ENCODE peak calls at places on chromosomes 3 and 15, in eight cellular contexts. W is NCI-H1417; T is ACHN; D is NCI-H1694 treated with DMSO at 0.1 percent for 48 hours; P is T-helper 2 cell; Q is naive thymus-derived CD8-positive, alpha-beta T cell; G is AG08396; B is A172. S is an unnamed sample.

GRCh38 chr3:42732829-42733459 is 30.3 kb upstream of the HHATL start:
- DNase-seq in G (no peak), Q (no peak), P (no peak), D (no peak), B (no peak), T (no peak), W (no peak), S (no peak)

GRCh38 chr15:28901987-28902745 is 16.4 kb downstream of the APBA2 start:
- DNase-seq in P (no peak), G (no peak), T (peak; percentile 6), Q (no peak), B (no peak), W (no peak), D (no peak), S (no peak)

GRCh38 chr15:29864501-29864900 is 42.2 kb upstream of the TJP1 start:
- DNase-seq in W (no peak), T (no peak), D (no peak), B (no peak), G (no peak), P (no peak), Q (no peak), S (no peak)

GRCh38 chr3:120559228-120560061 is 36.7 kb upstream of the NDUFB4 start:
- DNase-seq in W (peak; percentile 81), G (no peak), P (no peak), T (peak; percentile 69), Q (no peak), D (no peak), B (peak; percentile 85), S (no peak)

GRCh38 chr3:52055537-52056351 is 627 bp downstream of the DUSP7 start:
- DNase-seq in W (peak; percentile 60), T (peak; percentile 56), D (no peak), B (peak; percentile 22), P (peak; percentile 80), G (peak; percentile 67), Q (peak; percentile 45), S (no peak)

GRCh38 chr15:38651328-38652038 is 86.9 kb upstream of the RASGRP1 start:
- DNase-seq in Q (peak; percentile 10), T (no peak), B (no peak), D (no peak), P (peak; percentile 90), W (no peak), G (no peak), S (peak; percentile 63)

GRCh38 chr3:128884992-128885391 is 5.6 kb downstream of the ACAD9 start:
- DNase-seq in W (no peak), G (no peak), B (no peak), Q (no peak), P (no peak), D (no peak), T (no peak), S (no peak)

GRCh38 chr15:98433302-98433701 is 215.0 kb upstream of the IGF1R start:
- DNase-seq in Q (no peak), D (no peak), G (no peak), B (peak; percentile 64), P (no peak), T (no peak), W (no peak), S (no peak)

GRCh38 chr3:152375546-152375945 is 106.8 kb downstream of the MBNL1 start:
- DNase-seq in T (peak; percentile 36), P (no peak), Q (no peak), G (no peak), B (peak; percentile 42), W (no peak), D (no peak), S (no peak)

GRCh38 chr15:94965593-94965992 is 734.2 kb downstream of the MCTP2 start:
- DNase-seq in P (no peak), G (no peak), D (no peak), W (no peak), B (no peak), Q (no peak), T (no peak), S (no peak)

GRCh38 chr3:146503459-146504202 is 34.3 kb upstream of the PLSCR2 start:
- DNase-seq in Q (no peak), P (peak; percentile 46), D (no peak), T (peak; percentile 44), B (peak; percentile 86), W (peak; percentile 36), G (peak; percentile 53), S (no peak)

GRCh38 chr15:37701230-37701629 is 233.2 kb upstream of the TMCO5A start:
- DNase-seq in Q (no peak), D (no peak), P (no peak), G (no peak), B (no peak), W (no peak), T (no peak), S (no peak)

GRCh38 chr15:82021021-82021420 is 24.8 kb downstream of the MEX3B start:
- DNase-seq in Q (no peak), W (peak; percentile 57), B (no peak), D (peak; percentile 21), G (no peak), T (no peak), P (no peak), S (no peak)

GRCh38 chr15:56918907-56919707 is 663 bp downstream of the TCF12 start:
- DNase-seq in Q (peak; percentile 43), T (peak; percentile 63), G (peak; percentile 80), B (peak; percentile 34), D (peak; percentile 4), P (peak; percentile 77), W (peak; percentile 83), S (peak; percentile 45)

GRCh38 chr3:46335546-46335945 is 18.4 kb upstream of the CCR2 start:
- DNase-seq in D (no peak), Q (no peak), T (no peak), W (no peak), G (no peak), P (no peak), B (no peak), S (no peak)

GRCh38 chr3:18505056-18505455 is 79.9 kb upstream of the SATB1 start:
- DNase-seq in P (no peak), G (no peak), D (no peak), Q (no peak), B (no peak), W (no peak), T (no peak), S (no peak)

GRCh38 chr3:52820741-52821140 is 9.7 kb downstream of the ITIH4 start:
- DNase-seq in Q (no peak), W (no peak), P (peak; percentile 45), T (no peak), D (peak; percentile 24), B (no peak), G (peak; percentile 48), S (no peak)

GRCh38 chr3:138034918-138035317 is 25.0 kb downstream of the CLDN18 start:
- DNase-seq in D (no peak), P (no peak), T (no peak), Q (no peak), W (no peak), B (no peak), G (no peak), S (no peak)

GRCh38 chr3:130255442-130255841 is 90.0 kb upstream of the COL6A5 start:
- DNase-seq in G (no peak), T (no peak), W (no peak), P (no peak), Q (no peak), D (no peak), B (no peak), S (no peak)

S was measured in CD4-positive, alpha-beta T cell.